ENCODE peak calls at places on chromosomes 1 and 21, in ten cellular contexts. One of them, this sample, is unnamed.

GRCh38 chr1:110068646-110069301 is 1.7 kb downstream of the ALX3 start:
- DNase-seq in PC-3: no peak
- DNase-seq in substantia nigra: no peak
- DNase-seq in endothelial cell: no peak
- DNase-seq in stimulated activated CD4-positive, alpha-beta T cell treated with anti-CD3 and anti-CD28 coated beads, Interleukin-2, amount 100 ng/mL, for 48 hours: no peak
- DNase-seq in activated CD8-positive, alpha-beta T cell treated with anti-CD3 and anti-CD28 coated beads for 36 hours: peak
- DNase-seq in kidney epithelial cell: no peak
- DNase-seq in iPS-NIHi11: peak
- DNase-seq in AG04450: no peak
- DNase-seq in kidney tubule cell: no peak
- DNase-seq in this sample: peak

GRCh38 chr1:99748419-99748818 is 18.0 kb downstream of the FRRS1 start:
- DNase-seq in PC-3: peak
- DNase-seq in substantia nigra: no peak
- DNase-seq in endothelial cell: no peak
- DNase-seq in stimulated activated CD4-positive, alpha-beta T cell treated with anti-CD3 and anti-CD28 coated beads, Interleukin-2, amount 100 ng/mL, for 48 hours: no peak
- DNase-seq in activated CD8-positive, alpha-beta T cell treated with anti-CD3 and anti-CD28 coated beads for 36 hours: no peak
- DNase-seq in kidney epithelial cell: no peak
- DNase-seq in iPS-NIHi11: no peak
- DNase-seq in AG04450: no peak
- DNase-seq in kidney tubule cell: peak
- DNase-seq in this sample: no peak

GRCh38 chr21:34122047-34122446 is 48.7 kb downstream of the MRPS6 start:
- DNase-seq in PC-3: no peak
- DNase-seq in substantia nigra: no peak
- DNase-seq in endothelial cell: no peak
- DNase-seq in stimulated activated CD4-positive, alpha-beta T cell treated with anti-CD3 and anti-CD28 coated beads, Interleukin-2, amount 100 ng/mL, for 48 hours: no peak
- DNase-seq in activated CD8-positive, alpha-beta T cell treated with anti-CD3 and anti-CD28 coated beads for 36 hours: no peak
- DNase-seq in kidney epithelial cell: no peak
- DNase-seq in iPS-NIHi11: no peak
- DNase-seq in AG04450: no peak
- DNase-seq in kidney tubule cell: no peak
- DNase-seq in this sample: no peak

GRCh38 chr21:42366292-42367010 is at the start of gene TFF1:
- DNase-seq in PC-3: peak
- DNase-seq in substantia nigra: no peak
- DNase-seq in endothelial cell: no peak
- DNase-seq in stimulated activated CD4-positive, alpha-beta T cell treated with anti-CD3 and anti-CD28 coated beads, Interleukin-2, amount 100 ng/mL, for 48 hours: no peak
- DNase-seq in activated CD8-positive, alpha-beta T cell treated with anti-CD3 and anti-CD28 coated beads for 36 hours: no peak
- DNase-seq in kidney epithelial cell: no peak
- DNase-seq in iPS-NIHi11: no peak
- DNase-seq in AG04450: no peak
- DNase-seq in kidney tubule cell: no peak
- DNase-seq in this sample: no peak

GRCh38 chr1:180899262-180899661 is 13.4 kb upstream of the KIAA1614 start:
- DNase-seq in PC-3: no peak
- DNase-seq in substantia nigra: no peak
- DNase-seq in endothelial cell: no peak
- DNase-seq in stimulated activated CD4-positive, alpha-beta T cell treated with anti-CD3 and anti-CD28 coated beads, Interleukin-2, amount 100 ng/mL, for 48 hours: no peak
- DNase-seq in activated CD8-positive, alpha-beta T cell treated with anti-CD3 and anti-CD28 coated beads for 36 hours: no peak
- DNase-seq in kidney epithelial cell: no peak
- DNase-seq in iPS-NIHi11: no peak
- DNase-seq in AG04450: no peak
- DNase-seq in kidney tubule cell: no peak
- DNase-seq in this sample: no peak

GRCh38 chr1:218275823-218276222 is 9.3 kb upstream of the RRP15 start:
- DNase-seq in PC-3: no peak
- DNase-seq in substantia nigra: no peak
- DNase-seq in endothelial cell: no peak
- DNase-seq in stimulated activated CD4-positive, alpha-beta T cell treated with anti-CD3 and anti-CD28 coated beads, Interleukin-2, amount 100 ng/mL, for 48 hours: no peak
- DNase-seq in activated CD8-positive, alpha-beta T cell treated with anti-CD3 and anti-CD28 coated beads for 36 hours: no peak
- DNase-seq in kidney epithelial cell: no peak
- DNase-seq in iPS-NIHi11: no peak
- DNase-seq in AG04450: no peak
- DNase-seq in kidney tubule cell: no peak
- DNase-seq in this sample: no peak

GRCh38 chr1:170067253-170067819 is 7.2 kb downstream of the KIFAP3 start:
- DNase-seq in PC-3: no peak
- DNase-seq in substantia nigra: no peak
- DNase-seq in endothelial cell: peak
- DNase-seq in stimulated activated CD4-positive, alpha-beta T cell treated with anti-CD3 and anti-CD28 coated beads, Interleukin-2, amount 100 ng/mL, for 48 hours: no peak
- DNase-seq in activated CD8-positive, alpha-beta T cell treated with anti-CD3 and anti-CD28 coated beads for 36 hours: no peak
- DNase-seq in kidney epithelial cell: no peak
- DNase-seq in iPS-NIHi11: no peak
- DNase-seq in AG04450: no peak
- DNase-seq in kidney tubule cell: no peak
- DNase-seq in this sample: no peak

GRCh38 chr1:213512316-213512715 is 461.3 kb downstream of the RPS6KC1 start:
- DNase-seq in PC-3: no peak
- DNase-seq in substantia nigra: no peak
- DNase-seq in endothelial cell: no peak
- DNase-seq in stimulated activated CD4-positive, alpha-beta T cell treated with anti-CD3 and anti-CD28 coated beads, Interleukin-2, amount 100 ng/mL, for 48 hours: no peak
- DNase-seq in activated CD8-positive, alpha-beta T cell treated with anti-CD3 and anti-CD28 coated beads for 36 hours: no peak
- DNase-seq in kidney epithelial cell: no peak
- DNase-seq in iPS-NIHi11: no peak
- DNase-seq in AG04450: no peak
- DNase-seq in kidney tubule cell: no peak
- DNase-seq in this sample: no peak

GRCh38 chr1:235329139-235329808 is 904 bp downstream of the GGPS1 start:
- DNase-seq in PC-3: peak
- DNase-seq in substantia nigra: peak
- DNase-seq in endothelial cell: peak
- DNase-seq in stimulated activated CD4-positive, alpha-beta T cell treated with anti-CD3 and anti-CD28 coated beads, Interleukin-2, amount 100 ng/mL, for 48 hours: peak
- DNase-seq in activated CD8-positive, alpha-beta T cell treated with anti-CD3 and anti-CD28 coated beads for 36 hours: peak
- DNase-seq in kidney epithelial cell: peak
- DNase-seq in iPS-NIHi11: peak
- DNase-seq in AG04450: no peak
- DNase-seq in kidney tubule cell: peak
- DNase-seq in this sample: peak

GRCh38 chr1:147168626-147169058 is 3.6 kb downstream of the PRKAB2 start:
- DNase-seq in PC-3: peak
- DNase-seq in substantia nigra: no peak
- DNase-seq in endothelial cell: no peak
- DNase-seq in stimulated activated CD4-positive, alpha-beta T cell treated with anti-CD3 and anti-CD28 coated beads, Interleukin-2, amount 100 ng/mL, for 48 hours: no peak
- DNase-seq in activated CD8-positive, alpha-beta T cell treated with anti-CD3 and anti-CD28 coated beads for 36 hours: no peak
- DNase-seq in kidney epithelial cell: no peak
- DNase-seq in iPS-NIHi11: no peak
- DNase-seq in AG04450: no peak
- DNase-seq in kidney tubule cell: peak
- DNase-seq in this sample: no peak

GRCh38 chr1:24935615-24936484 is 5.8 kb upstream of the RUNX3 start:
- DNase-seq in PC-3: no peak
- DNase-seq in substantia nigra: no peak
- DNase-seq in endothelial cell: no peak
- DNase-seq in stimulated activated CD4-positive, alpha-beta T cell treated with anti-CD3 and anti-CD28 coated beads, Interleukin-2, amount 100 ng/mL, for 48 hours: no peak
- DNase-seq in activated CD8-positive, alpha-beta T cell treated with anti-CD3 and anti-CD28 coated beads for 36 hours: no peak
- DNase-seq in kidney epithelial cell: no peak
- DNase-seq in iPS-NIHi11: no peak
- DNase-seq in AG04450: no peak
- DNase-seq in kidney tubule cell: no peak
- DNase-seq in this sample: no peak

GRCh38 chr1:97093742-97094141 is 372.2 kb downstream of the PTBP2 start:
- DNase-seq in PC-3: no peak
- DNase-seq in substantia nigra: no peak
- DNase-seq in endothelial cell: no peak
- DNase-seq in stimulated activated CD4-positive, alpha-beta T cell treated with anti-CD3 and anti-CD28 coated beads, Interleukin-2, amount 100 ng/mL, for 48 hours: no peak
- DNase-seq in activated CD8-positive, alpha-beta T cell treated with anti-CD3 and anti-CD28 coated beads for 36 hours: no peak
- DNase-seq in kidney epithelial cell: no peak
- DNase-seq in iPS-NIHi11: no peak
- DNase-seq in AG04450: peak
- DNase-seq in kidney tubule cell: no peak
- DNase-seq in this sample: no peak

GRCh38 chr1:26097696-26098095 is 13.9 kb upstream of the PDIK1L start:
- DNase-seq in PC-3: peak
- DNase-seq in substantia nigra: no peak
- DNase-seq in endothelial cell: no peak
- DNase-seq in stimulated activated CD4-positive, alpha-beta T cell treated with anti-CD3 and anti-CD28 coated beads, Interleukin-2, amount 100 ng/mL, for 48 hours: no peak
- DNase-seq in activated CD8-positive, alpha-beta T cell treated with anti-CD3 and anti-CD28 coated beads for 36 hours: no peak
- DNase-seq in kidney epithelial cell: no peak
- DNase-seq in iPS-NIHi11: no peak
- DNase-seq in AG04450: no peak
- DNase-seq in kidney tubule cell: peak
- DNase-seq in this sample: no peak

GRCh38 chr1:150963535-150964489 is 10.8 kb downstream of the CERS2 start:
- DNase-seq in PC-3: no peak
- DNase-seq in substantia nigra: no peak
- DNase-seq in endothelial cell: no peak
- DNase-seq in stimulated activated CD4-positive, alpha-beta T cell treated with anti-CD3 and anti-CD28 coated beads, Interleukin-2, amount 100 ng/mL, for 48 hours: no peak
- DNase-seq in activated CD8-positive, alpha-beta T cell treated with anti-CD3 and anti-CD28 coated beads for 36 hours: no peak
- DNase-seq in kidney epithelial cell: no peak
- DNase-seq in iPS-NIHi11: no peak
- DNase-seq in AG04450: no peak
- DNase-seq in kidney tubule cell: no peak
- DNase-seq in this sample: no peak

GRCh38 chr1:182742780-182743179 is 46.8 kb upstream of the NPL start:
- DNase-seq in PC-3: no peak
- DNase-seq in substantia nigra: no peak
- DNase-seq in endothelial cell: no peak
- DNase-seq in stimulated activated CD4-positive, alpha-beta T cell treated with anti-CD3 and anti-CD28 coated beads, Interleukin-2, amount 100 ng/mL, for 48 hours: no peak
- DNase-seq in activated CD8-positive, alpha-beta T cell treated with anti-CD3 and anti-CD28 coated beads for 36 hours: no peak
- DNase-seq in kidney epithelial cell: no peak
- DNase-seq in iPS-NIHi11: no peak
- DNase-seq in AG04450: no peak
- DNase-seq in kidney tubule cell: no peak
- DNase-seq in this sample: no peak

This sample was measured in D341Med.